ENCODE peak calls at places on chromosomes 5 and 9, in ten cellular contexts. N is CD4-positive, alpha-beta T cell; Q is neural progenitor cell; J is ovary; R is heart left ventricle; M is SK-N-SH; X is breast epithelium; V is gastrocnemius medialis; O is spleen; B is transverse colon. W is an unnamed sample. For H3K27me3, the result is how much of the 10 kb centered on the place peaks cover.

GRCh38 chr9:2622361-2623045 is 916 bp downstream of the VLDLR start:
- DNase-seq in Q (peak), B (peak), X (peak), O (peak), J (peak), M (peak), R (peak), V (peak), N (no peak), W (peak)

GRCh38 chr9:112224401-112225289 is 49.5 kb upstream of the SUSD1 start:
- DNase-seq in Q (no peak), O (no peak), N (no peak), J (no peak), M (no peak), V (no peak), R (no peak), X (no peak), B (no peak), W (no peak)

GRCh38 chr5:178432421-178433272 is 157.5 kb downstream of the COL23A1 start:
- DNase-seq in O (peak), R (no peak), M (no peak), B (no peak), X (no peak), V (no peak), N (no peak), Q (no peak), J (peak), W (no peak)

GRCh38 chr5:174503461-174504265 is 220.7 kb upstream of the MSX2 start:
- DNase-seq in M (no peak), J (no peak), Q (no peak), R (no peak), X (no peak), O (no peak), V (no peak), N (no peak), B (peak), W (no peak)

GRCh38 chr9:3526903-3527652 is 1.3 kb upstream of the RFX3 start:
- DNase-seq in N (no peak), X (no peak), V (peak), B (peak), M (peak), Q (peak), R (no peak), J (no peak), O (peak), W (peak)

GRCh38 chr5:107329850-107330249 is 340.9 kb downstream of the EFNA5 start:
- DNase-seq in N (no peak), R (no peak), J (no peak), B (no peak), Q (no peak), O (no peak), M (no peak), V (no peak), X (no peak), W (no peak)

GRCh38 chr5:32542216-32543059 is 42.9 kb upstream of the SUB1 start:
- DNase-seq in X (no peak), B (no peak), N (no peak), R (no peak), V (no peak), J (no peak), Q (no peak), M (no peak), O (no peak), W (no peak)

GRCh38 chr5:32443541-32444190 is 874 bp downstream of the ZFR start:
- DNase-seq in V (peak), O (peak), X (peak), M (peak), Q (peak), B (peak), R (peak), N (peak), J (peak), W (peak)

GRCh38 chr9:68933434-68934318 is 80.2 kb downstream of the PRKACG start:
- DNase-seq in V (no peak), N (no peak), Q (no peak), B (no peak), M (no peak), J (no peak), O (no peak), X (no peak), R (no peak), W (no peak)

GRCh38 chr5:6510132-6510531 is 61.5 kb downstream of the UBE2QL1 start:
- DNase-seq in V (no peak), O (no peak), X (no peak), Q (no peak), N (no peak), M (no peak), B (no peak), R (no peak), J (no peak), W (no peak)

GRCh38 chr9:111118256-111118950 is 80.1 kb upstream of the LPAR1 start:
- DNase-seq in B (no peak), M (no peak), O (no peak), X (no peak), R (no peak), Q (no peak), J (no peak), N (no peak), V (no peak), W (no peak)

GRCh38 chr5:21152611-21153010 is 1164.6 kb upstream of the CDH18 start:
- DNase-seq in O (no peak), R (no peak), N (no peak), X (no peak), Q (no peak), B (no peak), V (no peak), M (no peak), J (no peak), W (no peak)

GRCh38 chr5:177523711-177524538 is 7.2 kb upstream of the DDX41 start:
- DNase-seq in J (no peak), B (no peak), N (no peak), X (no peak), V (no peak), R (no peak), M (no peak), Q (no peak), O (peak), W (no peak)

GRCh38 chr5:14672508-14673394 is 8.2 kb downstream of the OTULIN start:
- DNase-seq in X (no peak), B (no peak), O (no peak), J (no peak), M (no peak), V (no peak), Q (no peak), R (no peak), N (no peak), W (no peak)

GRCh38 chr9:134330590-134330989 is 4.3 kb downstream of the RXRA start:
- DNase-seq in M (no peak), N (no peak), X (no peak), B (no peak), Q (no peak), R (no peak), J (peak), O (no peak), V (no peak), W (peak)

GRCh38 chr9:135946392-135946994 is 14.7 kb downstream of the UBAC1 start:
- DNase-seq in B (no peak), R (no peak), V (peak), M (no peak), Q (no peak), J (no peak), O (no peak), X (no peak), N (no peak), W (peak)

GRCh38 chr5:122363623-122364022 is 51.6 kb downstream of the SNCAIP start:
- DNase-seq in N (no peak), R (no peak), M (no peak), V (no peak), X (no peak), O (no peak), Q (no peak), J (no peak), B (no peak), W (no peak)

GRCh38 chr5:72673180-72673579 is 143.3 kb upstream of the TNPO1 start:
- DNase-seq in N (no peak), X (no peak), J (no peak), O (no peak), V (no peak), Q (no peak), R (no peak), B (no peak), M (no peak), W (no peak)

GRCh38 chr9:96141666-96142065 is 160.3 kb downstream of the HSD17B3 start:
- DNase-seq in V (no peak), N (no peak), M (no peak), R (no peak), Q (no peak), X (no peak), B (no peak), O (no peak), J (no peak), W (no peak)

GRCh38 chr5:174751154-174751990 is 27.0 kb downstream of the MSX2 start:
- DNase-seq in X (no peak), N (no peak), O (no peak), B (no peak), R (no peak), V (no peak), Q (peak), M (peak), J (no peak), W (no peak)

GRCh38 chr9:111598730-111599091 is 736 bp downstream of the PTGR1 start:
- DNase-seq in M (no peak), O (no peak), N (no peak), X (no peak), J (peak), V (peak), R (no peak), B (peak), Q (no peak), W (peak)

GRCh38 chr9:69965416-69966145 is 78.1 kb upstream of the MAMDC2 start:
- DNase-seq in J (no peak), B (no peak), N (no peak), Q (no peak), R (no peak), X (no peak), V (no peak), M (no peak), O (no peak), W (no peak)

GRCh38 chr9:36137392-36138004 is 965 bp downstream of the GLIPR2 start:
- DNase-seq in M (peak), Q (peak), B (peak), R (no peak), N (no peak), V (no peak), X (no peak), O (no peak), J (peak), W (no peak)

GRCh38 chr5:1565737-1566734 is 42.3 kb upstream of the LPCAT1 start:
- DNase-seq in V (peak), Q (no peak), N (no peak), O (no peak), R (peak), X (no peak), M (peak), B (no peak), J (no peak), W (no peak)

GRCh38 chr9:27351438-27351837 is 54.5 kb upstream of the EQTN start:
- DNase-seq in Q (no peak), B (no peak), N (no peak), V (peak), O (no peak), X (no peak), R (no peak), J (no peak), M (no peak), W (peak)

GRCh38 chr5:39555788-39556187 is 131.0 kb upstream of the DAB2 start:
- DNase-seq in M (no peak), O (no peak), N (no peak), J (no peak), R (no peak), V (no peak), X (no peak), Q (no peak), B (no peak), W (no peak)

GRCh38 chr9:12955510-12956163 is 180.8 kb downstream of the LURAP1L start:
- DNase-seq in X (no peak), Q (no peak), V (no peak), R (no peak), M (no peak), N (no peak), O (no peak), J (no peak), B (no peak), W (no peak)

GRCh38 chr5:60810438-60811085 is 33.5 kb downstream of the ELOVL7 start:
- DNase-seq in V (no peak), N (no peak), X (no peak), M (no peak), O (no peak), Q (no peak), B (no peak), R (no peak), J (no peak), W (no peak)

GRCh38 chr5:135944967-135945560 is 9.7 kb downstream of the LECT2 start:
- DNase-seq in J (no peak), N (no peak), Q (peak), B (peak), V (peak), R (no peak), M (peak), X (no peak), O (no peak), W (no peak)

GRCh38 chr5:96619946-96620345 is 42.2 kb upstream of the CAST start:
- DNase-seq in J (no peak), Q (no peak), O (no peak), N (no peak), X (no peak), M (no peak), R (no peak), V (no peak), B (no peak), W (no peak)

GRCh38 chr5:151740336-151740942 is 18.0 kb downstream of the ATOX1 start:
- DNase-seq in R (peak), Q (peak), X (no peak), O (no peak), M (peak), V (peak), B (peak), N (no peak), J (peak), W (peak)

GRCh38 chr5:27875148-27875547 is 836.8 kb upstream of the CDH9 start:
- DNase-seq in O (no peak), Q (no peak), J (no peak), N (no peak), V (no peak), M (no peak), X (no peak), R (no peak), B (no peak), W (no peak)

GRCh38 chr9:121844562-121844961 is 193.1 kb downstream of the DAB2IP start:
- DNase-seq in O (no peak), N (no peak), M (no peak), X (no peak), R (no peak), J (no peak), B (no peak), V (no peak), Q (no peak), W (no peak)

GRCh38 chr9:124231095-124231743 is 26.5 kb upstream of the NEK6 start:
- DNase-seq in M (no peak), O (no peak), Q (no peak), R (no peak), J (no peak), N (no peak), V (no peak), B (no peak), X (no peak), W (no peak)

GRCh38 chr5:171639966-171640365 is 145.7 kb upstream of the SMIM23 start:
- DNase-seq in R (no peak), B (no peak), M (no peak), N (no peak), X (no peak), O (no peak), V (no peak), Q (no peak), J (no peak), W (no peak)

GRCh38 chr5:160477266-160477970 is 55.8 kb downstream of the PTTG1 start:
- DNase-seq in N (no peak), M (no peak), V (no peak), B (no peak), X (no peak), J (no peak), O (no peak), R (no peak), Q (no peak), W (no peak)

DNA sequence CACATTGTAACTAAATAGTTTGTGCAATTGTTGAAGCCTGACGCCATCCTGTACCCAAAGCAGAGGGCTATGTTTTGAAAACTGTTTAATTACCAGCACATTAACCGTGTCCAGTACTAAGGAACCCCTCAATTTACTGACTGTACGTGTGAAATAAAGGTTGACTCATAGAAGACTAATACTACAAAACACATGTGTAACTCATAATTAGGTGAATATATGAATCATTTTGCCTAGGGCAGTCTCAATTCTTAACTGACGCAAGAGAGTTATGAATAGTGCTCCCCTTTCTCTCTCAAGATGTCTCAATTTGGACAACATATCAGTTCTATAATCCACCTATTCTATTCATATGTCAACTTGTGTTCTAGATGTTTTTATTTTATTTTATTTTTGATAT is 558.4 kb downstream of the PRDM9 start:
- DNase-seq in O (no peak), V (no peak), R (no peak), M (no peak), B (no peak), Q (no peak), N (no peak), X (no peak), J (no peak), W (no peak)
- H3K27ac ChIP-seq in O (no peak), V (no peak), R (no peak), M (no peak), B (no peak), Q (no peak), N (no peak), X (no peak), J (no peak), W (no peak)

GRCh38 chr9:75333624-75334023 is 245.3 kb downstream of the OSTF1 start:
- DNase-seq in V (no peak), R (no peak), B (no peak), J (no peak), N (no peak), M (no peak), O (no peak), X (no peak), Q (peak), W (no peak)
- TF ChIP-seq CTCF in V (peak), R (peak), B (no peak), J (no peak), N (no peak), M (no peak), O (no peak), X (no peak), Q (peak), W (peak)

DNA sequence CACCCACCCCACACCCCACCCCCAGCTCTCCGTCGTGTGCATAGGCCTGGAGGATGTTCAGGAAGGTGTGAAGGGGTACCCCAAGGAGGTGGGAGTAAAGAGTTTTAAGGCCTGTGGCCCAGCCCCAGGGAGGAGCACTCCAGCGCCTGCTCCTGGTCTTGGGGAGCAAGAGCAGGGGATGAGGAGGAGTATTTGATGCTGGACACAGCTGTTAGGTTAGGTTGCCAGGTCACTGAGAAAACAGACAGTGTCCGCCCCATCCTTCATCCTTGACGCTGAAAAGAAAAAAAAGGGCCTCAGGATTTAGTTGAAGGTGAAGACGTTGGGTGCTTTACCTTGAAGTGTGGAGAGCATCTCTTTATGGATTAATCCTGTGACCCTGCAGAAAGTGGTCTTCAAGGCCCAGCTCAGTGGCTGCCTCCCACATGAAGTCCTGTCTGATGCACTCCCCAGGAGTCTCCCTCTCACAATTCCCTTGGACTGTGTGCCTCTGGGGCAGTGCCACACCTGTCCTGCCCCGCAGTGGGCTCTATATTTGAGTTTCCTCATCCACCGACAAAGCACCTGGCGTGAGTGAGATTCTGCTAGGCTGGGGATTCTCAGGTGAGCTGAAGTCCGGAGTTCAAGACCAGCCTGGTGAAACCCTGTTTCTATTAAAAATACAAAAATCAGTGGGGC is 101.8 kb downstream of the SPRY4 start:
- DNase-seq in R (no peak), N (no peak), V (no peak), X (no peak), Q (no peak), O (no peak), J (no peak), B (no peak), M (no peak), W (no peak)
- H3K27me3 ChIP-seq in R (under half), N (under half), V (under half), X (under half), Q (under half), O (under half), J (under half), B (under half), M (under half), W (under half)

GRCh38 chr9:129900263-129901041 is 65.2 kb downstream of the USP20 start:
- DNase-seq in V (no peak), R (no peak), J (no peak), X (no peak), O (no peak), N (no peak), B (no peak), M (no peak), Q (no peak), W (no peak)
- H3K27ac ChIP-seq in V (no peak), R (no peak), J (no peak), X (no peak), O (no peak), N (no peak), B (no peak), M (no peak), Q (no peak), W (no peak)

W was measured in psoas muscle.